ENCODE peak calls at places on chromosomes 12 and 14, in four cellular contexts. Q is COR-L47; B is effector memory CD4-positive, alpha-beta T cell; Z is transverse colon. L is an unnamed sample.
A peak's percentile ranks its signal among the peaks of the same experiment; 100 is the strongest.

GRCh38 chr14:68718033-68718725 is 74.7 kb downstream of the ZFP36L1 start:
- DNase-seq in Q (no peak), B (no peak), Z (no peak), L (no peak)

GRCh38 chr14:95497561-95498011 is 18.9 kb downstream of the SYNE3 start:
- DNase-seq in Q (no peak), B (no peak), Z (no peak), L (no peak)

GRCh38 chr14:69701857-69702256 is 65.1 kb upstream of the SRSF5 start:
- DNase-seq in Q (no peak), B (no peak), Z (no peak), L (no peak)

GRCh38 chr12:90065301-90065801 is 356.7 kb upstream of the ATP2B1 start:
- DNase-seq in Q (peak; percentile 13), B (no peak), Z (no peak), L (no peak)

GRCh38 chr12:47900480-47901129 is 4.2 kb downstream of the VDR start:
- DNase-seq in Q (no peak), B (no peak), Z (peak; percentile 65), L (no peak)

GRCh38 chr12:88298014-88298682 is 156.0 kb downstream of the TMTC3 start:
- DNase-seq in Q (no peak), B (no peak), Z (no peak), L (no peak)

GRCh38 chr12:32891956-32892355 is 4.6 kb downstream of the PKP2 start:
- DNase-seq in Q (no peak), B (no peak), Z (no peak), L (no peak)

GRCh38 chr12:130752692-130753230 is 36.7 kb upstream of the RIMBP2 start:
- DNase-seq in Q (no peak), B (no peak), Z (no peak), L (no peak)

GRCh38 chr12:26688344-26688904 is 144.6 kb downstream of the ITPR2 start:
- DNase-seq in Q (no peak), B (no peak), Z (no peak), L (no peak)

GRCh38 chr14:61471297-61471980 is 150.1 kb downstream of the PRKCH start:
- DNase-seq in Q (no peak), B (no peak), Z (no peak), L (no peak)

GRCh38 chr12:13503094-13503835 is 306.7 kb downstream of the EMP1 start:
- DNase-seq in Q (no peak), B (no peak), Z (no peak), L (no peak)